ENCODE peak calls at places on chromosomes 16 and 17, in four cellular contexts. T, E, U and X are unnamed samples.
A peak's percentile ranks its signal among the peaks of the same experiment; 100 is the strongest.

GRCh38 chr16:5615868-5616642 is 518.5 kb upstream of the EEF2KMT start:
- DNase-seq in T (peak; percentile 56), U (peak; percentile 64), E (peak; percentile 86), X (peak; percentile 58)

GRCh38 chr17:57622886-57623433 is 122.1 kb downstream of the CCDC182 start:
- DNase-seq in E (no peak), U (no peak), T (no peak), X (no peak)

GRCh38 chr17:47733047-47733413 is at the start of gene TBX21:
- DNase-seq in E (peak; percentile 84), T (peak; percentile 74), U (peak; percentile 87), X (peak; percentile 78)

GRCh38 chr16:17232487-17232886 is 238.3 kb downstream of the XYLT1 start:
- DNase-seq in U (no peak), T (no peak), E (no peak), X (no peak)

GRCh38 chr17:258906-259305 is 77.5 kb upstream of the DOC2B start:
- DNase-seq in U (no peak), E (no peak), T (peak; percentile 20), X (peak; percentile 9)

GRCh38 chr16:49576173-49576494 is 202.5 kb downstream of the C16orf78 start:
- DNase-seq in U (no peak), T (no peak), E (no peak), X (no peak)

GRCh38 chr17:65741690-65742089 is 180.2 kb upstream of the AXIN2 start:
- DNase-seq in T (no peak), E (no peak), U (no peak), X (no peak)

GRCh38 chr17:36856169-36856568 is 81.1 kb upstream of the LHX1 start:
- DNase-seq in E (no peak), T (peak; percentile 41), U (no peak), X (peak; percentile 16)

GRCh38 chr17:51374220-51374619 is 113.9 kb downstream of the UTP18 start:
- DNase-seq in E (no peak), U (no peak), T (no peak), X (no peak)

GRCh38 chr16:86092586-86093480 is 193.9 kb downstream of the IRF8 start:
- DNase-seq in E (no peak), U (peak; percentile 2), T (no peak), X (no peak)

GRCh38 chr16:3175157-3176153 is 12.5 kb upstream of the OR1F1 start:
- DNase-seq in E (peak; percentile 75), T (no peak), U (no peak), X (no peak)

GRCh38 chr17:78176548-78177025 is 8.2 kb downstream of the SYNGR2 start:
- DNase-seq in E (peak; percentile 78), T (peak; percentile 84), U (peak; percentile 83), X (peak; percentile 82)

GRCh38 chr16:68553186-68553585 is 14.1 kb downstream of the ZFP90 start:
- DNase-seq in E (no peak), T (no peak), U (no peak), X (no peak)

GRCh38 chr17:75869282-75870141 is 8.9 kb downstream of the TRIM47 start:
- DNase-seq in E (no peak), U (peak; percentile 71), T (no peak), X (no peak)

GRCh38 chr17:55734128-55734781 is 11.6 kb upstream of the TMEM100 start:
- DNase-seq in E (peak; percentile 44), T (no peak), U (no peak), X (no peak)

GRCh38 chr16:1903845-1904820 is 14.1 kb downstream of the HS3ST6 start:
- DNase-seq in T (no peak), U (no peak), E (no peak), X (no peak)

GRCh38 chr17:47295874-47296255 is 27.9 kb upstream of the EFCAB13 start:
- DNase-seq in U (no peak), T (no peak), E (no peak), X (no peak)

GRCh38 chr17:58527306-58527705 is 12.9 kb upstream of the MTMR4 start:
- DNase-seq in U (no peak), E (no peak), T (no peak), X (no peak)

GRCh38 chr17:17778308-17779014 is 58.3 kb downstream of the SREBF1 start:
- DNase-seq in E (no peak), T (peak; percentile 56), U (peak; percentile 63), X (peak; percentile 59)

GRCh38 chr17:37516131-37516561 is 26.5 kb downstream of the DUSP14 start:
- DNase-seq in T (no peak), E (no peak), U (no peak), X (no peak)

GRCh38 chr17:61411114-61411943 is 11.7 kb downstream of the TBX2 start:
- DNase-seq in E (no peak), U (peak; percentile 60), T (peak; percentile 51), X (peak; percentile 51)

GRCh38 chr17:194844-195602 is 13.6 kb upstream of the DOC2B start:
- DNase-seq in T (no peak), U (no peak), E (no peak), X (no peak)

GRCh38 chr16:73976661-73977060 is 320.0 kb upstream of the PSMD7 start:
- DNase-seq in U (no peak), E (no peak), T (no peak), X (no peak)

GRCh38 chr17:78131172-78132085 is 858 bp downstream of the TMC8 start:
- DNase-seq in U (peak; percentile 32), T (no peak), E (no peak), X (no peak)

GRCh38 chr16:53434436-53435065 is at the start of gene RBL2:
- DNase-seq in T (peak; percentile 87), E (peak; percentile 88), U (peak; percentile 89), X (peak; percentile 51)

GRCh38 chr17:58488428-58488890 is 251 bp upstream of the HSF5 start:
- DNase-seq in E (no peak), U (no peak), T (no peak), X (no peak)

GRCh38 chr16:64196444-64196843 is 925.4 kb downstream of the CDH11 start:
- DNase-seq in T (no peak), U (no peak), E (no peak), X (no peak)

GRCh38 chr17:10613775-10614513 is 43.2 kb downstream of the MYH3 start:
- DNase-seq in U (no peak), T (no peak), E (no peak), X (no peak)

GRCh38 chr16:4415538-4416199 is 727 bp downstream of the CORO7 start:
- DNase-seq in E (peak; percentile 65), T (peak; percentile 58), U (peak; percentile 72), X (no peak)

GRCh38 chr16:54817432-54817831 is 113.2 kb upstream of the IRX5 start:
- DNase-seq in E (no peak), T (peak; percentile 40), U (no peak), X (no peak)

GRCh38 chr16:31477220-31478216 is 5.4 kb upstream of the SLC5A2 start:
- DNase-seq in E (peak; percentile 90), U (peak; percentile 92), T (peak; percentile 86), X (peak; percentile 88)

GRCh38 chr17:79915850-79916430 is 76.7 kb upstream of the CBX4 start:
- DNase-seq in T (peak; percentile 88), E (peak; percentile 81), U (peak; percentile 84), X (peak; percentile 70)

GRCh38 chr17:16273499-16273898 is 56.5 kb downstream of the PIGL start:
- DNase-seq in U (no peak), T (no peak), E (peak; percentile 39), X (no peak)

GRCh38 chr17:78051186-78051972 is 77.2 kb downstream of the TMC6 start:
- DNase-seq in E (no peak), U (no peak), T (no peak), X (no peak)

GRCh38 chr16:64184156-64184555 is 937.7 kb downstream of the CDH11 start:
- DNase-seq in T (no peak), U (no peak), E (no peak), X (no peak)

GRCh38 chr17:46003907-46004748 is 5.1 kb downstream of the STH start:
- DNase-seq in T (peak; percentile 84), E (no peak), U (peak; percentile 75), X (peak; percentile 94)

GRCh38 chr17:59807892-59808509 is 84.7 kb downstream of the TUBD1 start:
- DNase-seq in E (no peak), T (no peak), U (no peak), X (no peak)
- H3K4me3 ChIP-seq in E (no peak overlapping the region), T (no peak overlapping the region), U (no peak overlapping the region), X (no peak overlapping the region)

GRCh38 chr16:88856828-88857727 is at the start of the genes GALNS and TRAPPC2L:
- DNase-seq in E (peak; percentile 99), T (peak; percentile 100), U (peak; percentile 100), X (peak; percentile 100)
- TF ChIP-seq POLR2A in E (peak; percentile 78), T (peak; percentile 4), U (peak; percentile 77), X (peak; percentile 63)

GRCh38 chr16:57801098-57801855 is 1.0 kb downstream of the KIFC3 start:
- DNase-seq in T (no peak), E (no peak), U (no peak), X (no peak)

GRCh38 chr16:57798267-57798810 is 4.0 kb downstream of the KIFC3 start:
- DNase-seq in E (no peak), U (no peak), T (no peak), X (no peak)

GRCh38 chr16:57800213-57801097 is 1.8 kb downstream of the KIFC3 start:
- DNase-seq in U (no peak), T (peak; percentile 26), E (peak; percentile 51), X (no peak)

GRCh38 chr16:57798953-57799618 is 3.2 kb downstream of the KIFC3 start:
- DNase-seq in T (peak; percentile 43), E (no peak), U (no peak), X (peak; percentile 52)

GRCh38 chr16:57799619-57800212 is 2.6 kb downstream of the KIFC3 start:
- DNase-seq in E (no peak), U (no peak), T (no peak), X (no peak)
- H3K27ac ChIP-seq in E (peak overlapping the region; percentile 86), U (no peak overlapping the region), T (peak overlapping the region; percentile 89), X (peak overlapping the region; percentile 96)

GRCh38 chr17:7407033-7407432 is 612 bp upstream of the NLGN2 start:
- DNase-seq in E (no peak), U (no peak), T (no peak), X (no peak)
- H3K4me3 ChIP-seq in E (no peak overlapping the region), U (no peak overlapping the region), T (no peak overlapping the region), X (no peak overlapping the region)